ENCODE peak calls at places on chromosomes 6 and 20, in five cellular contexts. One of them, this sample, is unnamed.
A peak's percentile ranks its signal among the peaks of the same experiment; 100 is the strongest.

GRCh38 chr6:116682334-116682712 is 1.3 kb downstream of the KPNA5 start:
- DNase-seq in HepG2: no peak
- DNase-seq in GM12878: peak; percentile 27
- DNase-seq in H1: no peak
- DNase-seq in K562: peak; percentile 40
- DNase-seq in this sample: no peak

GRCh38 chr6:101779051-101779844 is 385.7 kb downstream of the GRIK2 start:
- DNase-seq in HepG2: no peak
- DNase-seq in GM12878: no peak
- DNase-seq in H1: no peak
- DNase-seq in K562: no peak
- DNase-seq in this sample: no peak

GRCh38 chr20:36055145-36055544 is 86.8 kb downstream of the CNBD2 start:
- DNase-seq in HepG2: no peak
- DNase-seq in GM12878: no peak
- DNase-seq in H1: no peak
- DNase-seq in K562: no peak
- DNase-seq in this sample: no peak

GRCh38 chr20:9334866-9335265 is 179.5 kb upstream of the LAMP5 start:
- DNase-seq in HepG2: no peak
- DNase-seq in GM12878: no peak
- DNase-seq in H1: no peak
- DNase-seq in K562: no peak
- DNase-seq in this sample: no peak

GRCh38 chr6:31010393-31011060 is at the start of gene MUC22:
- DNase-seq in HepG2: no peak
- DNase-seq in GM12878: no peak
- DNase-seq in H1: no peak
- DNase-seq in K562: no peak
- DNase-seq in this sample: no peak

GRCh38 chr6:139635401-139636130 is 261.1 kb upstream of the CITED2 start:
- DNase-seq in HepG2: no peak
- DNase-seq in GM12878: no peak
- DNase-seq in H1: no peak
- DNase-seq in K562: no peak
- DNase-seq in this sample: no peak

GRCh38 chr6:142633317-142633716 is 311.7 kb downstream of the HIVEP2 start:
- DNase-seq in HepG2: no peak
- DNase-seq in GM12878: no peak
- DNase-seq in H1: no peak
- DNase-seq in K562: no peak
- DNase-seq in this sample: no peak

GRCh38 chr20:48794360-48794759 is 33.4 kb downstream of the PREX1 start:
- DNase-seq in HepG2: no peak
- DNase-seq in GM12878: no peak
- DNase-seq in H1: no peak
- DNase-seq in K562: no peak
- DNase-seq in this sample: no peak

GRCh38 chr6:44011350-44011925 is 115.8 kb downstream of the MRPL14 start:
- DNase-seq in HepG2: no peak
- DNase-seq in GM12878: no peak
- DNase-seq in H1: no peak
- DNase-seq in K562: no peak
- DNase-seq in this sample: no peak

GRCh38 chr6:169966312-169967181 is 215.1 kb downstream of the ERMARD start:
- DNase-seq in HepG2: no peak
- DNase-seq in GM12878: no peak
- DNase-seq in H1: no peak
- DNase-seq in K562: no peak
- DNase-seq in this sample: no peak

GRCh38 chr20:33753763-33754162 is 22.0 kb downstream of the ZNF341 start:
- DNase-seq in HepG2: no peak
- DNase-seq in GM12878: no peak
- DNase-seq in H1: no peak
- DNase-seq in K562: no peak
- DNase-seq in this sample: no peak

GRCh38 chr6:159913375-159913774 is 22.6 kb downstream of the MAS1 start:
- DNase-seq in HepG2: no peak
- DNase-seq in GM12878: no peak
- DNase-seq in H1: no peak
- DNase-seq in K562: no peak
- DNase-seq in this sample: no peak

GRCh38 chr20:57659131-57659788 is 39.0 kb upstream of the ZBP1 start:
- DNase-seq in HepG2: no peak
- DNase-seq in GM12878: no peak
- DNase-seq in H1: no peak
- DNase-seq in K562: no peak
- DNase-seq in this sample: no peak

GRCh38 chr20:3430376-3431069 is 23.1 kb upstream of the DNAAF9 start:
- DNase-seq in HepG2: no peak
- DNase-seq in GM12878: peak; percentile 33
- DNase-seq in H1: no peak
- DNase-seq in K562: no peak
- DNase-seq in this sample: no peak

GRCh38 chr20:41738584-41739193 is 120.5 kb upstream of the CHD6 start:
- DNase-seq in HepG2: peak; percentile 49
- DNase-seq in GM12878: no peak
- DNase-seq in H1: no peak
- DNase-seq in K562: peak; percentile 79
- DNase-seq in this sample: peak; percentile 32

GRCh38 chr6:139895205-139895793 is 520.9 kb upstream of the CITED2 start:
- DNase-seq in HepG2: no peak
- DNase-seq in GM12878: no peak
- DNase-seq in H1: no peak
- DNase-seq in K562: no peak
- DNase-seq in this sample: no peak

GRCh38 chr6:169911264-169912263 is 160.1 kb downstream of the ERMARD start:
- DNase-seq in HepG2: no peak
- DNase-seq in GM12878: no peak
- DNase-seq in H1: no peak
- DNase-seq in K562: no peak
- DNase-seq in this sample: no peak

GRCh38 chr20:44017211-44017610 is 102.6 kb downstream of the TOX2 start:
- DNase-seq in HepG2: no peak
- DNase-seq in GM12878: no peak
- DNase-seq in H1: no peak
- DNase-seq in K562: no peak
- DNase-seq in this sample: no peak

GRCh38 chr6:34990971-34991560 is 102.0 kb downstream of the ANKS1A start:
- DNase-seq in HepG2: no peak
- DNase-seq in GM12878: no peak
- DNase-seq in H1: no peak
- DNase-seq in K562: no peak
- DNase-seq in this sample: no peak

GRCh38 chr6:12348530-12349511 is 58.7 kb downstream of the EDN1 start:
- DNase-seq in HepG2: peak; percentile 98
- DNase-seq in GM12878: no peak
- DNase-seq in H1: no peak
- DNase-seq in K562: no peak
- DNase-seq in this sample: peak; percentile 83

GRCh38 chr20:58875541-58876134 is 23.1 kb downstream of the GNAS start:
- DNase-seq in HepG2: no peak
- DNase-seq in GM12878: no peak
- DNase-seq in H1: no peak
- DNase-seq in K562: peak; percentile 53
- DNase-seq in this sample: no peak

GRCh38 chr6:112026933-112027332 is 27.0 kb upstream of the CCN6 start:
- DNase-seq in HepG2: no peak
- DNase-seq in GM12878: no peak
- DNase-seq in H1: no peak
- DNase-seq in K562: no peak
- DNase-seq in this sample: no peak

GRCh38 chr20:61874421-61875068 is 191.1 kb downstream of the TAF4 start:
- DNase-seq in HepG2: peak; percentile 25
- DNase-seq in GM12878: no peak
- DNase-seq in H1: peak; percentile 36
- DNase-seq in K562: peak; percentile 51
- DNase-seq in this sample: peak; percentile 32

GRCh38 chr20:7667194-7667593 is 273.1 kb downstream of the HAO1 start:
- DNase-seq in HepG2: no peak
- DNase-seq in GM12878: no peak
- DNase-seq in H1: no peak
- DNase-seq in K562: no peak
- DNase-seq in this sample: no peak

GRCh38 chr6:147990159-147990558 is 352.5 kb upstream of the SASH1 start:
- DNase-seq in HepG2: no peak
- DNase-seq in GM12878: no peak
- DNase-seq in H1: no peak
- DNase-seq in K562: no peak
- DNase-seq in this sample: no peak

GRCh38 chr6:55957961-55958422 is 82.6 kb upstream of the BMP5 start:
- DNase-seq in HepG2: no peak
- DNase-seq in GM12878: no peak
- DNase-seq in H1: no peak
- DNase-seq in K562: no peak
- DNase-seq in this sample: no peak

GRCh38 chr20:49219924-49220831 is 962 bp downstream of the DDX27 start:
- DNase-seq in HepG2: no peak
- DNase-seq in GM12878: no peak
- DNase-seq in H1: no peak
- DNase-seq in K562: peak; percentile 33
- DNase-seq in this sample: no peak

GRCh38 chr6:90263653-90264052 is 33.0 kb downstream of the BACH2 start:
- DNase-seq in HepG2: no peak
- DNase-seq in GM12878: no peak
- DNase-seq in H1: no peak
- DNase-seq in K562: no peak
- DNase-seq in this sample: no peak

GRCh38 chr6:75205776-75206334 is at the start of gene COL12A1:
- DNase-seq in HepG2: no peak
- DNase-seq in GM12878: no peak
- DNase-seq in H1: no peak
- DNase-seq in K562: no peak
- DNase-seq in this sample: peak; percentile 80

GRCh38 chr6:55265409-55266114 is 61.7 kb upstream of the GFRAL start:
- DNase-seq in HepG2: no peak
- DNase-seq in GM12878: no peak
- DNase-seq in H1: no peak
- DNase-seq in K562: no peak
- DNase-seq in this sample: no peak

GRCh38 chr20:16978497-16978896 is 230.3 kb downstream of the OTOR start:
- DNase-seq in HepG2: no peak
- DNase-seq in GM12878: no peak
- DNase-seq in H1: no peak
- DNase-seq in K562: no peak
- DNase-seq in this sample: no peak

GRCh38 chr20:52972190-52972937 is at the start of gene TSHZ2:
- DNase-seq in HepG2: peak; percentile 24
- DNase-seq in GM12878: no peak
- DNase-seq in H1: no peak
- DNase-seq in K562: no peak
- DNase-seq in this sample: no peak
- TF ChIP-seq SRF in HepG2: no peak
- TF ChIP-seq SRF in GM12878: no peak
- TF ChIP-seq SRF in H1: no peak
- TF ChIP-seq SRF in K562: no peak
- TF ChIP-seq SRF in this sample: no peak

GRCh38 chr6:166307981-166308768 is at the start of gene PRR18:
- DNase-seq in HepG2: no peak
- DNase-seq in GM12878: peak; percentile 42
- DNase-seq in H1: no peak
- DNase-seq in K562: no peak
- DNase-seq in this sample: no peak
- TF ChIP-seq SRF in HepG2: no peak
- TF ChIP-seq SRF in GM12878: no peak
- TF ChIP-seq SRF in H1: no peak
- TF ChIP-seq SRF in K562: no peak
- TF ChIP-seq SRF in this sample: no peak

GRCh38 chr6:150072201-150072600 is 3.3 kb upstream of the ULBP3 start:
- DNase-seq in HepG2: peak; percentile 43
- DNase-seq in GM12878: no peak
- DNase-seq in H1: no peak
- DNase-seq in K562: peak; percentile 84
- DNase-seq in this sample: peak; percentile 90

GRCh38 chr6:150078788-150079187 is 9.9 kb upstream of the ULBP3 start:
- DNase-seq in HepG2: no peak
- DNase-seq in GM12878: no peak
- DNase-seq in H1: no peak
- DNase-seq in K562: peak; percentile 36
- DNase-seq in this sample: no peak

GRCh38 chr6:150074651-150075416 is 5.9 kb upstream of the ULBP3 start:
- DNase-seq in HepG2: no peak
- DNase-seq in GM12878: no peak
- DNase-seq in H1: no peak
- DNase-seq in K562: no peak
- DNase-seq in this sample: no peak

GRCh38 chr6:150079604-150080003 is 10.7 kb upstream of the ULBP3 start:
- DNase-seq in HepG2: no peak
- DNase-seq in GM12878: no peak
- DNase-seq in H1: no peak
- DNase-seq in K562: no peak
- DNase-seq in this sample: no peak

GRCh38 chr6:150076196-150076893 is 7.4 kb upstream of the ULBP3 start:
- DNase-seq in HepG2: no peak
- DNase-seq in GM12878: no peak
- DNase-seq in H1: no peak
- DNase-seq in K562: no peak
- DNase-seq in this sample: no peak
- TF ChIP-seq SRF in HepG2: no peak
- TF ChIP-seq SRF in GM12878: no peak
- TF ChIP-seq SRF in H1: no peak
- TF ChIP-seq SRF in K562: no peak
- TF ChIP-seq SRF in this sample: no peak

GRCh38 chr20:25864326-25864970 is 167.8 kb upstream of the ZNF337 start:
- DNase-seq in HepG2: no peak
- DNase-seq in GM12878: no peak
- DNase-seq in H1: no peak
- DNase-seq in K562: no peak
- DNase-seq in this sample: no peak

GRCh38 chr20:25864986-25865714 is 168.5 kb upstream of the ZNF337 start:
- DNase-seq in HepG2: no peak
- DNase-seq in GM12878: no peak
- DNase-seq in H1: no peak
- DNase-seq in K562: no peak
- DNase-seq in this sample: no peak

GRCh38 chr20:25865715-25866656 is 169.3 kb upstream of the ZNF337 start:
- DNase-seq in HepG2: peak; percentile 73
- DNase-seq in GM12878: no peak
- DNase-seq in H1: no peak
- DNase-seq in K562: peak; percentile 46
- DNase-seq in this sample: peak; percentile 49

GRCh38 chr20:25863536-25864325 is 167.1 kb upstream of the ZNF337 start:
- DNase-seq in HepG2: peak; percentile 45
- DNase-seq in GM12878: no peak
- DNase-seq in H1: no peak
- DNase-seq in K562: no peak
- DNase-seq in this sample: no peak

GRCh38 chr20:25867776-25868649 is 171.4 kb upstream of the ZNF337 start:
- DNase-seq in HepG2: no peak
- DNase-seq in GM12878: no peak
- DNase-seq in H1: no peak
- DNase-seq in K562: no peak
- DNase-seq in this sample: no peak
- TF ChIP-seq SRF in HepG2: no peak
- TF ChIP-seq SRF in GM12878: no peak
- TF ChIP-seq SRF in H1: no peak
- TF ChIP-seq SRF in K562: no peak
- TF ChIP-seq SRF in this sample: no peak